ENCODE peak calls at places on chromosomes 16 and 17, in six cellular contexts. D is fibroblast of lung, V is H1, C is GM23248, G is endothelial cell of umbilical vein, Q is Karpas-422. J is an unnamed sample. For H3K9me3 and H3K4me1, the result is how much of the 10 kb centered on the place peaks cover.

GRCh38 chr17:37614391-37614790 is 5.2 kb upstream of the SYNRG start:
- DNase-seq in D (peak), V (no peak), C (peak), G (no peak), Q (no peak), J (no peak)

GRCh38 chr17:17203173-17203730 is 2.9 kb downstream of the PLD6 start:
- DNase-seq in D (no peak), V (no peak), C (no peak), G (no peak), Q (no peak), J (no peak)

GRCh38 chr16:80580109-80580832 is 39.5 kb downstream of the DYNLRB2 start:
- DNase-seq in D (no peak), V (no peak), C (peak), G (no peak), Q (no peak), J (no peak)

GRCh38 chr17:82696916-82697807 is 1.3 kb downstream of the RAB40B start:
- DNase-seq in D (no peak), V (peak), C (peak), G (no peak), Q (no peak), J (no peak)

GRCh38 chr17:80384078-80384960 is 30.6 kb upstream of the ENDOV start:
- DNase-seq in D (no peak), V (no peak), C (no peak), G (no peak), Q (no peak), J (no peak)

GRCh38 chr16:5905935-5906334 is 808.3 kb upstream of the EEF2KMT start:
- DNase-seq in D (no peak), V (no peak), C (no peak), G (no peak), Q (no peak), J (no peak)

GRCh38 chr17:76612977-76613851 is 27.6 kb upstream of the ST6GALNAC2 start:
- DNase-seq in D (no peak), V (peak), C (no peak), G (no peak), Q (peak), J (no peak)

GRCh38 chr17:38751144-38751802 is 1.3 kb upstream of the PSMB3 start:
- DNase-seq in D (no peak), V (no peak), C (peak), G (no peak), Q (no peak), J (no peak)

GRCh38 chr17:10618202-10618635 is 38.9 kb downstream of the MYH3 start:
- DNase-seq in D (peak), V (peak), C (peak), G (peak), Q (peak), J (peak)

GRCh38 chr16:55955845-55956244 is 80.7 kb upstream of the CES5A start:
- DNase-seq in D (no peak), V (no peak), C (no peak), G (no peak), Q (peak), J (no peak)

GRCh38 chr17:1797323-1797722 is 32.4 kb downstream of the SMYD4 start:
- DNase-seq in D (no peak), V (no peak), C (no peak), G (no peak), Q (no peak), J (no peak)

GRCh38 chr17:40553694-40554534 is 11.4 kb downstream of the CCR7 start:
- DNase-seq in D (peak), V (no peak), C (peak), G (no peak), Q (no peak), J (no peak)

GRCh38 chr17:66423436-66423922 is 121.1 kb downstream of the PRKCA start:
- DNase-seq in D (no peak), V (no peak), C (peak), G (no peak), Q (no peak), J (no peak)

GRCh38 chr16:12459401-12459791 is 344.3 kb downstream of the CPPED1 start:
- DNase-seq in D (no peak), V (no peak), C (no peak), G (no peak), Q (no peak), J (no peak)

DNA sequence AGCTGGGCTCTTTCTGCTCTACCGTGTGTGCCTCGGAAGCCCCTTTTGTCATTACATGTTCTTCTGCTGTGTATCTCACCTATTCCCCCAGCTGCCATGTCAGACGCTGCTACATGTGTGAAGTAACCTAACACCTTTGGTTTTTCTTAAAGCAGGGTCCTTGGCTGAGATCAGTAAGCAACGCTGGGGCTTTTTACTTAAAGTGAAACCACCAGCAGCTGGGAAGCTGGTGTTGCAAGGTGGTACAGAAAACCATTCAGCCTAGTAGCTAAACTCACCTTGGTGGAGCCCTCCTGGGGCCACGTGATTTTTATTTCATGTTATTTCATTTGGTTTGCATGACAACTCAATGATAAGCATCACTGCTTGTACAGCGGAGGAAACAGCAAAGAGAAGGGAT is 62.6 kb downstream of the PLCG2 start:
- DNase-seq in D (no peak), V (no peak), C (no peak), G (no peak), Q (peak), J (no peak)
- H3K9ac ChIP-seq in D (no peak), V (no peak), C (no peak), G (no peak), Q (peak), J (no peak)

GRCh38 chr17:5183410-5183793 is 8.3 kb downstream of the ZNF594 start:
- DNase-seq in D (no peak), V (no peak), C (no peak), G (no peak), Q (no peak), J (no peak)
- H3K9me3 ChIP-seq in D (under half), V (half or more), C (under half), G (under half), Q (half or more), J (half or more)

GRCh38 chr16:70679653-70680494 is 6.0 kb downstream of the MTSS2 start:
- DNase-seq in D (no peak), V (peak), C (peak), G (no peak), Q (peak), J (no peak)

GRCh38 chr16:70683146-70683944 is 2.5 kb downstream of the MTSS2 start:
- DNase-seq in D (no peak), V (no peak), C (no peak), G (no peak), Q (no peak), J (no peak)

GRCh38 chr16:70682239-70683145 is 3.4 kb downstream of the MTSS2 start:
- DNase-seq in D (no peak), V (no peak), C (no peak), G (no peak), Q (no peak), J (no peak)

GRCh38 chr16:70680495-70681381 is 5.1 kb downstream of the MTSS2 start:
- DNase-seq in D (no peak), V (no peak), C (no peak), G (no peak), Q (no peak), J (no peak)

DNA sequence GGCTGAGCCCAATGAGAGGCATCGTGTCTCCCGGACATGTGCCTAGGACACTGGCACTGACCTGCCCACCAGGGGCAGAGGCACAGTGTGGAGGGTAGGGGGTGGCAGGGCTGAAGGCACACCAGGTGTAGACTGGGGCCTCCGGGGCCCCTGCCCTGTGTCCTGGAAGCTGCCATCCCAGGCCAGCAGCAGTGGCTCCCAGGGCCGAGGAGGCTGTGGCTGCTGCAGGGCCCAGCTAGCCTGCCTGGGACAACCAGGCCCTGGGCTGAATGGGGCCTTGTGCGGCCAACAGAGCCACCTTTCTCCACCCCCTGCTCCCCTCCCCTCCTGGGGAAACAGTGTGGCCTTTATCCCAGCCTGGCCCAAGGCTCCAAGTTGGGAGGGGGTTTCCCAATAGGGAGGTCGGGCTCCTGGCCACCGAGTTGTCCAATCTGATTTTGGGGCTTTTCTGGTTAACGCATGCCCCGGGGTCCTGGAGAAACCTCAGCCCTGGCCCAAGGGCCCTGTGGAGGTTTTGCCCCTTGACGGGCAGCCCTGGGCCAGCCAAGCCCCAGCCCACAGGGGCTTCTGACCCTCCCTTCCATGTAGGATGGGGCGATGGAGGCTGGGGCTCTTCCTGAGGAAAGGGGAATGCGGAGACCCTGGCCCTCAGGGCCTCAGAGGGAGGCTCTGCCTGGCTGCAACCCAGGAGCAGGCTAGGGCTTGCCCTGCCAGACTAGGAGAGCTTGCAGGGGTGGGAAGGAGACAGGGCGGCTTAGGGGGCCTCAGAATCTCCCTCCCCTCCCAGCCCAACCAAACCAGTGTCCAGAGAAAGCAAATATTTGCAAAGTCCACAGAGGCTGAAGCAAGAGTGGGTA is 4.2 kb downstream of the MTSS2 start:
- DNase-seq in D (no peak), V (no peak), C (no peak), G (no peak), Q (no peak), J (no peak)
- H3K4me1 ChIP-seq in D (under half), V (under half), C (under half), G (under half), Q (under half), J (under half)

GRCh38 chr16:25148568-25149215 is 37.1 kb downstream of the LCMT1 start:
- DNase-seq in D (no peak), V (no peak), C (no peak), G (no peak), Q (no peak), J (peak)
- H3K9ac ChIP-seq in D (no peak), V (no peak), C (no peak), G (no peak), Q (no peak), J (peak)